ENCODE peak calls at places on chromosomes 1 and 21, in seven cellular contexts. M is BJ, G is esophagus squamous epithelium, X is upper lobe of right lung, O is heart left ventricle, C is IMR-90, S is AG04450. E is an unnamed sample.

GRCh38 chr1:206469933-206470691 is at the start of gene IKBKE:
- DNase-seq in O (peak), M (no peak), C (peak), S (peak), G (no peak), X (peak), E (peak)

GRCh38 chr1:75203415-75204277 is 69.5 kb downstream of the LHX8 start:
- DNase-seq in G (no peak), S (peak), O (no peak), M (peak), C (peak), X (no peak), E (peak)

GRCh38 chr1:197001828-197002227 is 24.5 kb downstream of the CFHR5 start:
- DNase-seq in S (no peak), O (no peak), X (no peak), M (no peak), G (no peak), C (no peak), E (no peak)

GRCh38 chr1:197178998-197179397 is 32.5 kb upstream of the ASPM start:
- DNase-seq in O (no peak), M (no peak), S (no peak), G (no peak), X (no peak), C (peak), E (no peak)

GRCh38 chr1:228394571-228395394 is 11.9 kb downstream of the TRIM11 start:
- DNase-seq in S (no peak), C (no peak), M (no peak), G (no peak), O (no peak), X (peak), E (no peak)

GRCh38 chr21:33761104-33762036 is 119.1 kb downstream of the ITSN1 start:
- DNase-seq in S (peak), M (peak), X (no peak), C (peak), O (peak), G (no peak), E (peak)

GRCh38 chr1:229844675-229845074 is 218.6 kb downstream of the URB2 start:
- DNase-seq in G (no peak), X (no peak), C (no peak), S (no peak), O (no peak), M (no peak), E (no peak)

GRCh38 chr1:197156692-197157091 is 10.2 kb upstream of the ASPM start:
- DNase-seq in X (no peak), O (no peak), C (no peak), S (no peak), G (no peak), M (no peak), E (no peak)

GRCh38 chr1:51733793-51734522 is 117.1 kb downstream of the OSBPL9 start:
- DNase-seq in O (no peak), C (no peak), S (no peak), G (no peak), X (no peak), M (no peak), E (no peak)

GRCh38 chr21:35084869-35085268 is 35.8 kb upstream of the RUNX1 start:
- DNase-seq in C (peak), O (no peak), X (no peak), M (peak), G (no peak), S (peak), E (no peak)

GRCh38 chr1:116066868-116067563 is 44.2 kb upstream of the MAB21L3 start:
- DNase-seq in O (no peak), C (peak), X (no peak), M (peak), S (no peak), G (no peak), E (no peak)

GRCh38 chr1:1073743-1074587 is at the start of gene RNF223:
- DNase-seq in M (no peak), O (no peak), S (no peak), X (peak), G (no peak), C (no peak), E (no peak)

GRCh38 chr1:230972855-230973271 is 5.8 kb downstream of the TTC13 start:
- DNase-seq in O (no peak), G (no peak), S (no peak), M (no peak), C (peak), X (no peak), E (peak)

GRCh38 chr1:10280442-10281350 is 70.3 kb downstream of the KIF1B start:
- DNase-seq in G (no peak), S (peak), C (peak), X (no peak), O (no peak), M (peak), E (no peak)

GRCh38 chr1:242017580-242018233 is 18.8 kb upstream of the MAP1LC3C start:
- DNase-seq in C (peak), O (peak), X (no peak), G (no peak), M (no peak), S (no peak), E (peak)

GRCh38 chr1:236058141-236058626 is 6.7 kb downstream of the NID1 start:
- DNase-seq in G (no peak), O (no peak), C (peak), X (no peak), M (peak), S (no peak), E (peak)

GRCh38 chr1:235597867-235598553 is 51.6 kb downstream of the GNG4 start:
- DNase-seq in X (no peak), C (peak), O (no peak), S (peak), G (no peak), M (no peak), E (no peak)

GRCh38 chr1:184483101-184483813 is 96.4 kb downstream of the C1orf21 start:
- DNase-seq in X (no peak), C (peak), O (no peak), M (peak), G (no peak), S (peak), E (peak)

GRCh38 chr21:37742532-37742931 is 173.7 kb downstream of the KCNJ6 start:
- DNase-seq in O (no peak), C (peak), S (no peak), M (peak), G (no peak), X (no peak), E (no peak)

GRCh38 chr1:59738591-59739015 is 76.1 kb upstream of the HOOK1 start:
- DNase-seq in M (no peak), X (no peak), G (no peak), O (no peak), C (peak), S (peak), E (no peak)

GRCh38 chr1:6984533-6984932 is 199.3 kb downstream of the CAMTA1 start:
- DNase-seq in O (no peak), S (no peak), M (no peak), G (no peak), X (no peak), C (no peak), E (no peak)

GRCh38 chr1:214854126-214854875 is 228.2 kb upstream of the KCNK2 start:
- DNase-seq in O (no peak), M (no peak), S (no peak), G (no peak), C (peak), X (no peak), E (no peak)

GRCh38 chr1:61083799-61084385 is 1.5 kb downstream of the NFIA start:
- DNase-seq in M (no peak), X (no peak), G (no peak), O (no peak), C (no peak), S (no peak), E (no peak)

GRCh38 chr1:229408458-229409037 is 25.3 kb downstream of the ACTA1 start:
- DNase-seq in X (no peak), O (peak), G (no peak), C (peak), M (no peak), S (no peak), E (no peak)

GRCh38 chr1:170461762-170462384 is 70.1 kb upstream of the GORAB start:
- DNase-seq in M (peak), S (no peak), O (peak), C (peak), G (no peak), X (no peak), E (peak)

DNA sequence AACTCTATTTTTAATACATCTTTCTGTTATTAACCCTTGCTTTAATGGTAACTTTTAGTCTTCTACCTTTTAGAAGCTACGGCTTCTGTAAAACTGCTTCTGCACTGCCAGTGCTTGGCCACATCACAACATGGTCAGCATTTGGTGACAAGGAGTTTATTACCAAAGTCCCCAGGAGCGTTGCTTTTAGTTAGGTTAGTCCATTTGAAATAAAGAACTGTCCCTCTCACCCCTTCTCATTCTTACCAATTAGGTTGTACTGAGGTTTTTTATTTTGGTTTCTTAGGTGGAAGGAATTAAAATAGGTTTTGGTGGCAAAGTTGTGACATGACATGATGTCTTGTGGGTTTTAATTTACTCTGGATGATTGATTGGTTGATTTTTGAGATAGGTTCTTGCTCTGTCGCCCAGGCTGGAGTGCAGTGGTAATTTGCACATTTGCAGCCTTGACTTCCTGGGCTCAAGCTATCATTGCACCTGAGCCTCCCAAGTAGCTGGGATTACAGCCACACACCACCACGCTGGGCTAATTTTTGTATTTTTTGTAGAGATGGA is 39.2 kb downstream of the SPEN start:
- DNase-seq in S (no peak), O (no peak), M (no peak), X (no peak), C (no peak), G (no peak), E (no peak)
- H3K4me3 ChIP-seq in S (peak), O (peak), M (peak), X (peak), C (peak), G (peak), E (peak)

GRCh38 chr1:94039871-94040569 is 80.9 kb downstream of the ABCA4 start:
- DNase-seq in C (no peak), X (no peak), S (no peak), M (no peak), G (no peak), O (no peak), E (no peak)
- TF ChIP-seq CTCF in C (no peak), X (no peak), S (no peak), M (no peak), G (no peak), O (no peak), E (no peak)

GRCh38 chr1:224328644-224329043 is 1.3 kb downstream of the NVL start:
- DNase-seq in C (no peak), S (no peak), G (no peak), O (no peak), M (no peak), X (no peak), E (no peak)
- H3K4me3 ChIP-seq in C (no peak), S (peak), G (peak), O (peak), M (no peak), X (peak), E (peak)

GRCh38 chr1:155004352-155005075 is 1.9 kb downstream of the ZBTB7B start:
- DNase-seq in G (no peak), C (no peak), S (no peak), O (no peak), X (no peak), M (no peak), E (no peak)
- TF ChIP-seq CTCF in G (no peak), C (no peak), S (no peak), O (no peak), X (no peak), M (no peak), E (no peak)